ENCODE peak calls at places on chromosome 12, in ten cellular contexts. One of them, this sample, is unnamed.

GRCh38 chr12:10283028-10283427 is 24.6 kb upstream of the KLRD1 start:
- DNase-seq in CD4-positive, CD25-positive, alpha-beta regulatory T cell: no peak
- DNase-seq in cardiac muscle cell: no peak
- DNase-seq in RWPE1: no peak
- DNase-seq in dorsolateral prefrontal cortex: no peak
- DNase-seq in MM.1S: no peak
- DNase-seq in breast epithelium: no peak
- DNase-seq in caudate nucleus: no peak
- DNase-seq in astrocyte: no peak
- DNase-seq in GM23338: no peak
- DNase-seq in this sample: no peak

GRCh38 chr12:71970031-71970430 is 31.4 kb downstream of the TPH2 start:
- DNase-seq in CD4-positive, CD25-positive, alpha-beta regulatory T cell: no peak
- DNase-seq in cardiac muscle cell: no peak
- DNase-seq in RWPE1: no peak
- DNase-seq in dorsolateral prefrontal cortex: no peak
- DNase-seq in MM.1S: no peak
- DNase-seq in breast epithelium: no peak
- DNase-seq in caudate nucleus: no peak
- DNase-seq in astrocyte: no peak
- DNase-seq in GM23338: no peak
- DNase-seq in this sample: no peak

GRCh38 chr12:1171657-1172056 is 180.6 kb downstream of the ERC1 start:
- DNase-seq in CD4-positive, CD25-positive, alpha-beta regulatory T cell: no peak
- DNase-seq in cardiac muscle cell: peak; percentile 71
- DNase-seq in RWPE1: peak; percentile 13
- DNase-seq in dorsolateral prefrontal cortex: no peak
- DNase-seq in MM.1S: no peak
- DNase-seq in breast epithelium: no peak
- DNase-seq in caudate nucleus: no peak
- DNase-seq in astrocyte: peak; percentile 7
- DNase-seq in GM23338: no peak
- DNase-seq in this sample: no peak

GRCh38 chr12:122861586-122861970 is 26.3 kb downstream of the HIP1R start:
- DNase-seq in CD4-positive, CD25-positive, alpha-beta regulatory T cell: no peak
- DNase-seq in cardiac muscle cell: no peak
- DNase-seq in RWPE1: no peak
- DNase-seq in dorsolateral prefrontal cortex: peak; percentile 32
- DNase-seq in MM.1S: no peak
- DNase-seq in breast epithelium: peak; percentile 45
- DNase-seq in caudate nucleus: no peak
- DNase-seq in astrocyte: no peak
- DNase-seq in GM23338: no peak
- DNase-seq in this sample: no peak

GRCh38 chr12:5000204-5000603 is 43.5 kb upstream of the KCNA5 start:
- DNase-seq in CD4-positive, CD25-positive, alpha-beta regulatory T cell: no peak
- DNase-seq in cardiac muscle cell: no peak
- DNase-seq in RWPE1: no peak
- DNase-seq in dorsolateral prefrontal cortex: no peak
- DNase-seq in MM.1S: no peak
- DNase-seq in breast epithelium: no peak
- DNase-seq in caudate nucleus: no peak
- DNase-seq in astrocyte: no peak
- DNase-seq in GM23338: no peak
- DNase-seq in this sample: no peak

GRCh38 chr12:32139064-32139421 is 32.4 kb downstream of the BICD1 start:
- DNase-seq in CD4-positive, CD25-positive, alpha-beta regulatory T cell: peak; percentile 23
- DNase-seq in cardiac muscle cell: peak; percentile 20
- DNase-seq in RWPE1: no peak
- DNase-seq in dorsolateral prefrontal cortex: no peak
- DNase-seq in MM.1S: peak; percentile 92
- DNase-seq in breast epithelium: no peak
- DNase-seq in caudate nucleus: no peak
- DNase-seq in astrocyte: peak; percentile 59
- DNase-seq in GM23338: peak; percentile 37
- DNase-seq in this sample: no peak

GRCh38 chr12:115094163-115094816 is 410.3 kb upstream of the TBX3 start:
- DNase-seq in CD4-positive, CD25-positive, alpha-beta regulatory T cell: no peak
- DNase-seq in cardiac muscle cell: no peak
- DNase-seq in RWPE1: no peak
- DNase-seq in dorsolateral prefrontal cortex: no peak
- DNase-seq in MM.1S: no peak
- DNase-seq in breast epithelium: no peak
- DNase-seq in caudate nucleus: no peak
- DNase-seq in astrocyte: no peak
- DNase-seq in GM23338: no peak
- DNase-seq in this sample: no peak

GRCh38 chr12:80821513-80822000 is 104.8 kb downstream of the MYF5 start:
- DNase-seq in CD4-positive, CD25-positive, alpha-beta regulatory T cell: no peak
- DNase-seq in cardiac muscle cell: peak; percentile 20
- DNase-seq in RWPE1: no peak
- DNase-seq in dorsolateral prefrontal cortex: no peak
- DNase-seq in MM.1S: no peak
- DNase-seq in breast epithelium: no peak
- DNase-seq in caudate nucleus: no peak
- DNase-seq in astrocyte: no peak
- DNase-seq in GM23338: peak; percentile 42
- DNase-seq in this sample: no peak

GRCh38 chr12:55037349-55037748 is 17.6 kb downstream of the NEUROD4 start:
- DNase-seq in CD4-positive, CD25-positive, alpha-beta regulatory T cell: no peak
- DNase-seq in cardiac muscle cell: no peak
- DNase-seq in RWPE1: no peak
- DNase-seq in dorsolateral prefrontal cortex: no peak
- DNase-seq in MM.1S: no peak
- DNase-seq in breast epithelium: no peak
- DNase-seq in caudate nucleus: no peak
- DNase-seq in astrocyte: no peak
- DNase-seq in GM23338: no peak
- DNase-seq in this sample: no peak

GRCh38 chr12:129531004-129531403 is 372.8 kb downstream of the TMEM132D start:
- DNase-seq in CD4-positive, CD25-positive, alpha-beta regulatory T cell: no peak
- DNase-seq in cardiac muscle cell: no peak
- DNase-seq in RWPE1: peak; percentile 42
- DNase-seq in dorsolateral prefrontal cortex: no peak
- DNase-seq in MM.1S: peak; percentile 43
- DNase-seq in breast epithelium: no peak
- DNase-seq in caudate nucleus: no peak
- DNase-seq in astrocyte: no peak
- DNase-seq in GM23338: peak; percentile 8
- DNase-seq in this sample: no peak

GRCh38 chr12:24991209-24992049 is 42.5 kb upstream of the BCAT1 start:
- DNase-seq in CD4-positive, CD25-positive, alpha-beta regulatory T cell: peak; percentile 68
- DNase-seq in cardiac muscle cell: peak; percentile 55
- DNase-seq in RWPE1: peak; percentile 55
- DNase-seq in dorsolateral prefrontal cortex: no peak
- DNase-seq in MM.1S: peak; percentile 76
- DNase-seq in breast epithelium: no peak
- DNase-seq in caudate nucleus: no peak
- DNase-seq in astrocyte: peak; percentile 32
- DNase-seq in GM23338: peak; percentile 82
- DNase-seq in this sample: no peak

GRCh38 chr12:71164877-71165197 is 7.0 kb upstream of the TSPAN8 start:
- DNase-seq in CD4-positive, CD25-positive, alpha-beta regulatory T cell: no peak
- DNase-seq in cardiac muscle cell: no peak
- DNase-seq in RWPE1: no peak
- DNase-seq in dorsolateral prefrontal cortex: no peak
- DNase-seq in MM.1S: no peak
- DNase-seq in breast epithelium: no peak
- DNase-seq in caudate nucleus: no peak
- DNase-seq in astrocyte: peak; percentile 45
- DNase-seq in GM23338: no peak
- DNase-seq in this sample: no peak

GRCh38 chr12:113088971-113089756 is 32.6 kb downstream of the DTX1 start:
- DNase-seq in CD4-positive, CD25-positive, alpha-beta regulatory T cell: peak; percentile 32
- DNase-seq in cardiac muscle cell: no peak
- DNase-seq in RWPE1: no peak
- DNase-seq in dorsolateral prefrontal cortex: no peak
- DNase-seq in MM.1S: no peak
- DNase-seq in breast epithelium: no peak
- DNase-seq in caudate nucleus: no peak
- DNase-seq in astrocyte: no peak
- DNase-seq in GM23338: no peak
- DNase-seq in this sample: no peak

GRCh38 chr12:56151672-56152131 is 685 bp upstream of the MYL6B start:
- DNase-seq in CD4-positive, CD25-positive, alpha-beta regulatory T cell: peak; percentile 73
- DNase-seq in cardiac muscle cell: peak; percentile 41
- DNase-seq in RWPE1: peak; percentile 70
- DNase-seq in dorsolateral prefrontal cortex: peak; percentile 45
- DNase-seq in MM.1S: peak; percentile 88
- DNase-seq in breast epithelium: peak; percentile 68
- DNase-seq in caudate nucleus: peak; percentile 61
- DNase-seq in astrocyte: no peak
- DNase-seq in GM23338: peak; percentile 90
- DNase-seq in this sample: no peak

GRCh38 chr12:4579305-4580097 is 17.5 kb downstream of the DYRK4 start:
- DNase-seq in CD4-positive, CD25-positive, alpha-beta regulatory T cell: no peak
- DNase-seq in cardiac muscle cell: no peak
- DNase-seq in RWPE1: no peak
- DNase-seq in dorsolateral prefrontal cortex: no peak
- DNase-seq in MM.1S: no peak
- DNase-seq in breast epithelium: no peak
- DNase-seq in caudate nucleus: no peak
- DNase-seq in astrocyte: no peak
- DNase-seq in GM23338: peak; percentile 63
- DNase-seq in this sample: no peak

GRCh38 chr12:48454675-48455074 is 17.7 kb upstream of the ANP32D start:
- DNase-seq in CD4-positive, CD25-positive, alpha-beta regulatory T cell: peak; percentile 33
- DNase-seq in cardiac muscle cell: no peak
- DNase-seq in RWPE1: no peak
- DNase-seq in dorsolateral prefrontal cortex: no peak
- DNase-seq in MM.1S: peak; percentile 24
- DNase-seq in breast epithelium: no peak
- DNase-seq in caudate nucleus: no peak
- DNase-seq in astrocyte: peak; percentile 10
- DNase-seq in GM23338: peak; percentile 59
- DNase-seq in this sample: no peak

GRCh38 chr12:75714462-75715322 is 203.3 kb upstream of the KRR1 start:
- DNase-seq in CD4-positive, CD25-positive, alpha-beta regulatory T cell: no peak
- DNase-seq in cardiac muscle cell: no peak
- DNase-seq in RWPE1: peak; percentile 27
- DNase-seq in dorsolateral prefrontal cortex: no peak
- DNase-seq in MM.1S: no peak
- DNase-seq in breast epithelium: no peak
- DNase-seq in caudate nucleus: no peak
- DNase-seq in astrocyte: no peak
- DNase-seq in GM23338: no peak
- DNase-seq in this sample: no peak
- H3K27ac ChIP-seq in CD4-positive, CD25-positive, alpha-beta regulatory T cell: no peak overlapping the region
- H3K27ac ChIP-seq in cardiac muscle cell: no peak overlapping the region
- H3K27ac ChIP-seq in RWPE1: no peak overlapping the region
- H3K27ac ChIP-seq in dorsolateral prefrontal cortex: no peak overlapping the region
- H3K27ac ChIP-seq in MM.1S: no peak overlapping the region
- H3K27ac ChIP-seq in breast epithelium: no peak overlapping the region
- H3K27ac ChIP-seq in caudate nucleus: no peak overlapping the region
- H3K27ac ChIP-seq in astrocyte: no peak overlapping the region
- H3K27ac ChIP-seq in GM23338: no peak overlapping the region
- H3K27ac ChIP-seq in this sample: no peak overlapping the region

GRCh38 chr12:89213139-89213538 is 139.2 kb downstream of the DUSP6 start:
- DNase-seq in CD4-positive, CD25-positive, alpha-beta regulatory T cell: no peak
- DNase-seq in cardiac muscle cell: no peak
- DNase-seq in RWPE1: no peak
- DNase-seq in dorsolateral prefrontal cortex: no peak
- DNase-seq in MM.1S: no peak
- DNase-seq in breast epithelium: no peak
- DNase-seq in caudate nucleus: no peak
- DNase-seq in astrocyte: no peak
- DNase-seq in GM23338: no peak
- DNase-seq in this sample: no peak
- H3K27ac ChIP-seq in CD4-positive, CD25-positive, alpha-beta regulatory T cell: no peak overlapping the region
- H3K27ac ChIP-seq in cardiac muscle cell: no peak overlapping the region
- H3K27ac ChIP-seq in RWPE1: no peak overlapping the region
- H3K27ac ChIP-seq in dorsolateral prefrontal cortex: no peak overlapping the region
- H3K27ac ChIP-seq in MM.1S: no peak overlapping the region
- H3K27ac ChIP-seq in breast epithelium: peak overlapping the region; percentile 60
- H3K27ac ChIP-seq in caudate nucleus: no peak overlapping the region
- H3K27ac ChIP-seq in astrocyte: no peak overlapping the region
- H3K27ac ChIP-seq in GM23338: no peak overlapping the region
- H3K27ac ChIP-seq in this sample: no peak overlapping the region

GRCh38 chr12:92362109-92362508 is 216.5 kb upstream of the BTG1 start:
- DNase-seq in CD4-positive, CD25-positive, alpha-beta regulatory T cell: no peak
- DNase-seq in cardiac muscle cell: no peak
- DNase-seq in RWPE1: no peak
- DNase-seq in dorsolateral prefrontal cortex: no peak
- DNase-seq in MM.1S: peak; percentile 15
- DNase-seq in breast epithelium: no peak
- DNase-seq in caudate nucleus: no peak
- DNase-seq in astrocyte: no peak
- DNase-seq in GM23338: no peak
- DNase-seq in this sample: no peak
- H3K27ac ChIP-seq in CD4-positive, CD25-positive, alpha-beta regulatory T cell: peak overlapping the region; percentile 82
- H3K27ac ChIP-seq in cardiac muscle cell: no peak overlapping the region
- H3K27ac ChIP-seq in RWPE1: no peak overlapping the region
- H3K27ac ChIP-seq in dorsolateral prefrontal cortex: no peak overlapping the region
- H3K27ac ChIP-seq in MM.1S: peak overlapping the region; percentile 98
- H3K27ac ChIP-seq in breast epithelium: no peak overlapping the region
- H3K27ac ChIP-seq in caudate nucleus: no peak overlapping the region
- H3K27ac ChIP-seq in astrocyte: no peak overlapping the region
- H3K27ac ChIP-seq in GM23338: no peak overlapping the region
- H3K27ac ChIP-seq in this sample: no peak overlapping the region

GRCh38 chr12:121810833-121811433 is 7.1 kb downstream of the SETD1B start:
- DNase-seq in CD4-positive, CD25-positive, alpha-beta regulatory T cell: no peak
- DNase-seq in cardiac muscle cell: no peak
- DNase-seq in RWPE1: no peak
- DNase-seq in dorsolateral prefrontal cortex: no peak
- DNase-seq in MM.1S: no peak
- DNase-seq in breast epithelium: no peak
- DNase-seq in caudate nucleus: no peak
- DNase-seq in astrocyte: no peak
- DNase-seq in GM23338: no peak
- DNase-seq in this sample: no peak
- H3K27ac ChIP-seq in CD4-positive, CD25-positive, alpha-beta regulatory T cell: peak overlapping the region; percentile 50
- H3K27ac ChIP-seq in cardiac muscle cell: peak overlapping the region; percentile 79
- H3K27ac ChIP-seq in RWPE1: peak overlapping the region; percentile 99
- H3K27ac ChIP-seq in dorsolateral prefrontal cortex: no peak overlapping the region
- H3K27ac ChIP-seq in MM.1S: no peak overlapping the region
- H3K27ac ChIP-seq in breast epithelium: peak overlapping the region; percentile 90
- H3K27ac ChIP-seq in caudate nucleus: no peak overlapping the region
- H3K27ac ChIP-seq in astrocyte: no peak overlapping the region
- H3K27ac ChIP-seq in GM23338: peak overlapping the region; percentile 94
- H3K27ac ChIP-seq in this sample: no peak overlapping the region

DNA sequence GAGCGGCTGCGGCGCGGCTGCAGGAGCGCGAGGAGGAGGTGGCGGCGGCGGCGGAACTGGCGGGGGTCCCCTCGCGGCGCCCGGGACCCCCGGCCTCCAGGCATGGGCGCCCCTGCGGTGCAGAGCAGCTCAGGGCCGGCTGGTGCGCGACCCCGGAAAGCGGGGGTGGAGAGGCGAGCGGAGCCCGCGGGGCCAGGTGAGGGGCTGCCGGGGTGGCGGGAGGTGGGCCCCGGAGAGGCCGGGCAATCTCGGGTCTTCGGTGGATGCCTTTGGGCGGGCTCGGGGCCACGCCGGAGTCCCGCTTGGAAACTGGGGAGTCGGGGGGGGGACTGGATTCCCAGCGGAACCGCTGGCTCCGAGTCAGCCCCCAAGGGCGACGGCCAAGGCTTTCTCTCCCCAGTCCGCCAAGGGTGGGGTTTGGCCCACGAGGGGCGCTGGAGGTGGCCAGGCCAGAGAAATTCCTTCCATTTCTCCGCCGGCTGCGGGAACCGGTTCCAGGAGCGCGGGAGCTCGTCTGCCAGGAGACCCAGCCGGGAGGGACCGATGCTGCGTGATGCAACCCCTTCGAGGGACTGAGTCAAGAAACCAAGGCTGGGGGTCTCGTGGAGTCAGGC is 13.9 kb upstream of the NR4A1 start:
- DNase-seq in CD4-positive, CD25-positive, alpha-beta regulatory T cell: no peak
- DNase-seq in cardiac muscle cell: peak; percentile 69
- DNase-seq in RWPE1: no peak
- DNase-seq in dorsolateral prefrontal cortex: no peak
- DNase-seq in MM.1S: no peak
- DNase-seq in breast epithelium: peak; percentile 75
- DNase-seq in caudate nucleus: no peak
- DNase-seq in astrocyte: peak; percentile 51
- DNase-seq in GM23338: peak; percentile 79
- DNase-seq in this sample: no peak
- H3K27ac ChIP-seq in CD4-positive, CD25-positive, alpha-beta regulatory T cell: no peak overlapping the region
- H3K27ac ChIP-seq in cardiac muscle cell: peak overlapping the region; percentile 63
- H3K27ac ChIP-seq in RWPE1: peak overlapping the region; percentile 51
- H3K27ac ChIP-seq in dorsolateral prefrontal cortex: peak overlapping the region; percentile 57
- H3K27ac ChIP-seq in MM.1S: peak overlapping the region; percentile 28
- H3K27ac ChIP-seq in breast epithelium: peak overlapping the region; percentile 93
- H3K27ac ChIP-seq in caudate nucleus: peak overlapping the region; percentile 36
- H3K27ac ChIP-seq in astrocyte: peak overlapping the region; percentile 48
- H3K27ac ChIP-seq in GM23338: no peak overlapping the region
- H3K27ac ChIP-seq in this sample: peak overlapping the region; percentile 19

This sample was measured in substantia nigra.